ENCODE peak calls at places on chromosomes 7 and 10, in five cellular contexts. L is H4; F is CD4-positive, alpha-beta memory T cell; C is A549; R is stimulated activated CD8-positive, alpha-beta memory T cell treated with anti-CD3 and anti-CD28 coated beads, Interleukin-15, amount 100 ng/mL, for 24 hours. D is an unnamed sample.

GRCh38 chr10:133058267-133059092 is 29.2 kb upstream of the ADGRA1 start:
- DNase-seq in L (no peak), C (no peak), R (no peak), F (no peak), D (no peak)

GRCh38 chr7:112400141-112400540 is 50.1 kb upstream of the IFRD1 start:
- DNase-seq in R (no peak), F (no peak), L (no peak), C (no peak), D (no peak)

GRCh38 chr10:90888387-90888786 is 16.6 kb downstream of the RPP30 start:
- DNase-seq in F (no peak), C (no peak), L (no peak), R (no peak), D (no peak)

GRCh38 chr7:157521752-157522151 is 184.9 kb downstream of the DNAJB6 start:
- DNase-seq in F (no peak), R (no peak), C (no peak), L (no peak), D (no peak)

GRCh38 chr7:128055668-128056067 is 24.4 kb upstream of the LRRC4 start:
- DNase-seq in F (no peak), C (no peak), L (no peak), R (no peak), D (no peak)

GRCh38 chr7:30351724-30352123 is 67.3 kb downstream of the ZNRF2 start:
- DNase-seq in R (no peak), C (no peak), F (no peak), L (no peak), D (no peak)

GRCh38 chr10:99456207-99456606 is 25.8 kb upstream of the GOT1 start:
- DNase-seq in F (no peak), R (no peak), C (no peak), L (no peak), D (no peak)

GRCh38 chr7:69898189-69898588 is 299.9 kb downstream of the AUTS2 start:
- DNase-seq in R (no peak), C (no peak), L (no peak), F (no peak), D (no peak)

GRCh38 chr10:26574783-26575182 is 122.7 kb upstream of the PDSS1 start:
- DNase-seq in C (no peak), F (no peak), L (no peak), R (no peak), D (no peak)

GRCh38 chr7:114519215-114519614 is 104.6 kb downstream of the FOXP2 start:
- DNase-seq in L (no peak), C (no peak), R (no peak), F (no peak), D (no peak)

GRCh38 chr10:3936422-3937040 is 151.5 kb upstream of the KLF6 start:
- DNase-seq in R (no peak), L (no peak), F (no peak), C (no peak), D (no peak)

GRCh38 chr7:118352854-118353453 is 128.4 kb downstream of the ANKRD7 start:
- DNase-seq in L (peak), F (no peak), R (no peak), C (peak), D (no peak)

GRCh38 chr7:5598261-5598761 is 174.7 kb upstream of the TNRC18 start:
- DNase-seq in F (no peak), R (no peak), C (peak), L (no peak), D (no peak)

GRCh38 chr10:97731346-97732051 is 5.4 kb upstream of the ZFYVE27 start:
- DNase-seq in R (no peak), C (peak), L (peak), F (peak), D (no peak)

GRCh38 chr10:31146496-31147219 is 115.0 kb upstream of the ZNF438 start:
- DNase-seq in L (peak), R (no peak), C (peak), F (no peak), D (peak)

D was measured in vagina.